ENCODE peak calls at places on chromosomes 6 and 20, in seven cellular contexts. S is fibroblast of the conjunctiva, M is HT-29, F is HFFc6, J is OCI-LY7, T is foreskin keratinocyte, E is NCI-H2171. Q is an unnamed sample.

GRCh38 chr6:154857529-154857928 is 124.3 kb downstream of the SCAF8 start:
- DNase-seq in S (no peak), M (no peak), F (no peak), J (no peak), T (no peak), E (no peak), Q (no peak)

GRCh38 chr20:24773751-24774201 is 175.3 kb upstream of the CST7 start:
- DNase-seq in S (peak; percentile 2), M (no peak), F (peak; percentile 81), J (no peak), T (peak; percentile 74), E (no peak), Q (peak; percentile 62)

GRCh38 chr20:54203281-54203680 is 4.6 kb upstream of the PFDN4 start:
- DNase-seq in S (no peak), M (no peak), F (no peak), J (no peak), T (no peak), E (no peak), Q (no peak)

GRCh38 chr20:64226686-64227576 is 28.6 kb upstream of the PCMTD2 start:
- DNase-seq in S (no peak), M (no peak), F (no peak), J (no peak), T (no peak), E (no peak), Q (no peak)

GRCh38 chr20:47576516-47577033 is 74.9 kb downstream of the NCOA3 start:
- DNase-seq in S (peak; percentile 59), M (peak; percentile 95), F (peak; percentile 70), J (peak; percentile 72), T (peak; percentile 28), E (peak; percentile 73), Q (no peak)

GRCh38 chr20:35257175-35257909 is 20.6 kb downstream of the MMP24OS start:
- DNase-seq in S (no peak), M (no peak), F (no peak), J (no peak), T (no peak), E (no peak), Q (no peak)

GRCh38 chr6:27280540-27281000 is 31.5 kb downstream of the POM121L2 start:
- DNase-seq in S (no peak), M (peak; percentile 27), F (no peak), J (no peak), T (peak; percentile 47), E (no peak), Q (no peak)

GRCh38 chr6:19841181-19841580 is 4.0 kb downstream of the ID4 start:
- DNase-seq in S (no peak), M (no peak), F (no peak), J (peak; percentile 60), T (no peak), E (no peak), Q (no peak)

GRCh38 chr20:61753987-61754956 is 311.4 kb downstream of the TAF4 start:
- DNase-seq in S (no peak), M (no peak), F (no peak), J (no peak), T (no peak), E (no peak), Q (no peak)

GRCh38 chr20:53126185-53126584 is 154.0 kb downstream of the TSHZ2 start:
- DNase-seq in S (no peak), M (no peak), F (no peak), J (no peak), T (no peak), E (no peak), Q (no peak)

GRCh38 chr6:154187203-154187602 is 148.2 kb downstream of the OPRM1 start:
- DNase-seq in S (no peak), M (no peak), F (no peak), J (no peak), T (no peak), E (no peak), Q (no peak)

GRCh38 chr6:40907198-40907701 is 131.8 kb downstream of the UNC5CL start:
- DNase-seq in S (no peak), M (peak; percentile 12), F (peak; percentile 72), J (no peak), T (peak; percentile 79), E (peak; percentile 27), Q (no peak)

GRCh38 chr6:79872986-79873385 is 74.4 kb downstream of the ELOVL4 start:
- DNase-seq in S (no peak), M (no peak), F (peak; percentile 81), J (no peak), T (peak; percentile 99), E (no peak), Q (peak; percentile 87)

GRCh38 chr20:44586986-44587980 is 4.9 kb downstream of the PKIG start:
- DNase-seq in S (no peak), M (no peak), F (no peak), J (peak; percentile 69), T (no peak), E (peak; percentile 17), Q (no peak)